ENCODE peak calls at places on chromosomes 6 and 20, in seven cellular contexts. H is neuronal stem cell, U is IMR-90, L is H9, G is mesenchymal stem cell, X is H1, I is trophoblast cell. P is an unnamed sample.

GRCh38 chr6:45483021-45483420 is 105.3 kb upstream of the SUPT3H start:
- DNase-seq in X (no peak), U (peak), I (no peak), L (no peak), H (no peak), G (peak), P (no peak)

GRCh38 chr6:30939473-30939872 is 1.3 kb upstream of the MUCL3 start:
- DNase-seq in I (no peak), U (no peak), X (no peak), L (no peak), H (no peak), G (no peak), P (no peak)

GRCh38 chr6:3999800-4000661 is 78.9 kb downstream of the FAM217A start:
- DNase-seq in U (no peak), H (no peak), X (no peak), L (no peak), I (no peak), G (no peak), P (no peak)

GRCh38 chr20:24684421-24684871 is 215.0 kb downstream of the SYNDIG1 start:
- DNase-seq in L (no peak), G (no peak), H (no peak), X (no peak), I (no peak), U (no peak), P (no peak)

GRCh38 chr6:39844866-39845265 is 52.7 kb downstream of the DAAM2 start:
- DNase-seq in U (no peak), X (no peak), H (no peak), G (no peak), L (no peak), I (no peak), P (no peak)

GRCh38 chr6:137866914-137867684 is at the start of gene TNFAIP3:
- DNase-seq in X (peak), I (peak), H (peak), G (peak), U (peak), L (peak), P (peak)

GRCh38 chr20:9609892-9610502 is 95.6 kb downstream of the LAMP5 start:
- DNase-seq in H (peak), L (peak), U (peak), I (peak), X (peak), G (peak), P (peak)

GRCh38 chr6:125988280-125988679 is 1.9 kb downstream of the TRMT11 start:
- DNase-seq in H (no peak), L (no peak), U (no peak), X (no peak), G (no peak), I (no peak), P (no peak)

GRCh38 chr6:144856622-144857021 is 571.5 kb downstream of the UTRN start:
- DNase-seq in I (no peak), X (no peak), H (no peak), G (no peak), L (no peak), U (no peak), P (no peak)

GRCh38 chr20:25126204-25126603 is 44.3 kb upstream of the VSX1 start:
- DNase-seq in U (no peak), I (no peak), H (no peak), G (no peak), X (peak), L (no peak), P (no peak)

GRCh38 chr6:2448826-2449571 is 203.6 kb upstream of the GMDS start:
- DNase-seq in H (peak), U (peak), I (peak), L (peak), X (no peak), G (peak), P (peak)

GRCh38 chr6:45419574-45420082 is 41.9 kb upstream of the SUPT3H start:
- DNase-seq in X (peak), U (no peak), L (peak), H (peak), G (peak), I (peak), P (peak)

GRCh38 chr6:162203287-162203686 is 524.3 kb downstream of the PRKN start:
- DNase-seq in L (no peak), G (no peak), I (no peak), X (no peak), H (no peak), U (no peak), P (no peak)

GRCh38 chr6:13272131-13273046 is 55.9 kb downstream of the TBC1D7 start:
- DNase-seq in I (peak), G (no peak), L (no peak), H (no peak), U (no peak), X (no peak), P (no peak)

GRCh38 chr6:63923139-63923739 is 287.6 kb downstream of the PHF3 start:
- DNase-seq in U (peak), G (peak), H (no peak), L (no peak), X (no peak), I (no peak), P (peak)

GRCh38 chr6:30013296-30013922 is 47.7 kb upstream of the POLR1H start:
- DNase-seq in I (no peak), X (peak), H (no peak), L (peak), U (no peak), G (peak), P (peak)

GRCh38 chr6:36984581-36985383 is 1.2 kb downstream of the MTCH1 start:
- DNase-seq in L (peak), X (peak), H (peak), I (no peak), U (peak), G (peak), P (peak)

GRCh38 chr20:17622851-17623508 is 53.1 kb downstream of the DSTN start:
- DNase-seq in H (no peak), I (no peak), L (no peak), G (no peak), U (no peak), X (no peak), P (no peak)

GRCh38 chr6:38846844-38847243 is 131.7 kb downstream of the DNAH8 start:
- DNase-seq in U (peak), I (no peak), G (peak), L (no peak), X (no peak), H (no peak), P (no peak)

GRCh38 chr6:147467891-147468290 is 40.6 kb upstream of the SAMD5 start:
- DNase-seq in L (no peak), H (no peak), U (no peak), G (no peak), I (no peak), X (no peak), P (no peak)

GRCh38 chr20:52859156-52859887 is 112.8 kb upstream of the TSHZ2 start:
- DNase-seq in L (peak), G (peak), H (no peak), X (no peak), I (no peak), U (no peak), P (peak)

GRCh38 chr6:45998524-45998923 is 17.1 kb downstream of the CLIC5 start:
- DNase-seq in X (no peak), I (no peak), G (no peak), H (no peak), L (no peak), U (no peak), P (no peak)

GRCh38 chr6:43013020-43013842 is 515 bp downstream of the MEA1 start:
- DNase-seq in X (no peak), U (peak), H (no peak), L (no peak), G (peak), I (no peak), P (peak)

GRCh38 chr6:28856617-28857000 is 67.2 kb downstream of the TRIM27 start:
- DNase-seq in L (no peak), G (no peak), X (no peak), H (no peak), I (no peak), U (no peak), P (no peak)
- H3K23ac ChIP-seq in L (no peak), G (no peak), X (no peak), H (no peak), I (no peak), U (no peak), P (no peak)

DNA sequence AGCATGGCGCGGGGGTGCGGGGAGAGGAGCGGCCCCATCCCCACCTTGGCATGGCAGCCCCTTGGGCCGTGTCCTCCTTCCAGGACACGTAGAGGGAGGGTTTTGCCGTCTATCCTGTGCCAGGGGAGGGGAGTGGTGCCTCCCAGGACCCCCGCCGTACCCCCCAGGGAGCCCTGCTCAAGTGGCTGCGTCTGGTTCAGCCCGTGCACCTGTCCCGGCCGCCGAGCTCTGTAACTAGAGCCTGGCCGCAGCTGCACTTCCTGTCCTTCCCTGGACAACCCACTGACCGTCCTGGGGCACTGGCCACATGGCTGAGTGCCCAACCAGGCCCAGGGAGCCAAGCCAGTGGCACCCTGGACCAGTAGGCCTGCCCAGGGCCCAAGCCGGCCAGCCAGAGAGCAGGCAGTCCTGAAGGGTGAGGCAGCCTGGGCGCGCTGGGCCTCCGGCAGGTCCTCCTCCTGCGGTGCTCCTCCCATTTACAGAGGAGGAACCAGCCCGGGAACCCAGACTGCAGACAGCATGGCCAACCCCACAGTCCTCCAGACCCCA is 8.9 kb downstream of the LAMA5 start:
- DNase-seq in G (no peak), L (no peak), H (no peak), X (no peak), I (no peak), U (no peak), P (no peak)
- H3K23ac ChIP-seq in G (no peak), L (no peak), H (peak), X (no peak), I (no peak), U (no peak), P (peak)

DNA sequence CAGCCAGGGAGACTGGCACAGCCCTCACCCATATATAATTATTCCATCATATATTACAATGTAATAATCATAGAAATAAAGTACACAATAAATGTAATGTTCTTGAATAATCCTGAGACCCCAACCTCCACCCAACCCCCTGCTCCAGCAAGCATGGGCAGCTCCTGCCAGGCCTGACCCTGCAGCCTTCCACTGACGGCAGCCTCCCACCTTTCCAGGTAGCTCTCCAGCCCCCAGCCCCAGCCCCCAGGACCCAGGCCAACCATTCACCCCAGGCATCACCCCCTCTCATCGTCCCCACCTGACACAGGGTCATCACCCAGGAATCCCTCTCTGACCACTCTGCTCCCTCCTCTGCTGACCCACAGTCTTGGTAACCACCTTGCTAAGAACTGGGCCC is 14.6 kb downstream of the TFEB start:
- DNase-seq in L (no peak), X (no peak), G (no peak), U (no peak), H (no peak), I (no peak), P (no peak)
- H3K23ac ChIP-seq in L (no peak), X (no peak), G (no peak), U (no peak), H (peak), I (no peak), P (no peak)

GRCh38 chr6:165733487-165733791 is 70.4 kb upstream of the PDE10A start:
- DNase-seq in L (no peak), U (no peak), X (no peak), H (no peak), G (no peak), I (no peak), P (no peak)

GRCh38 chr6:165729307-165729936 is 66.4 kb upstream of the PDE10A start:
- DNase-seq in U (peak), H (peak), X (peak), L (no peak), G (peak), I (peak), P (peak)

GRCh38 chr6:165732696-165733486 is 69.8 kb upstream of the PDE10A start:
- DNase-seq in I (no peak), G (no peak), X (no peak), U (no peak), H (no peak), L (no peak), P (no peak)

GRCh38 chr6:165737396-165737795 is 74.4 kb upstream of the PDE10A start:
- DNase-seq in H (no peak), L (no peak), G (no peak), X (no peak), I (no peak), U (no peak), P (no peak)

GRCh38 chr6:165735065-165735464 is 72.0 kb upstream of the PDE10A start:
- DNase-seq in H (no peak), I (no peak), G (no peak), L (no peak), U (no peak), X (no peak), P (no peak)
- H3K23ac ChIP-seq in H (no peak), I (no peak), G (no peak), L (no peak), U (no peak), X (no peak), P (no peak)

P was measured in mesendoderm.